ENCODE peak calls at places on chromosome X, in seven cellular contexts. One of them, this sample, is unnamed.

GRCh38 chrX:151505796-151506195 is 57.7 kb upstream of the PASD1 start:
- DNase-seq in HepG2: peak; percentile 3
- DNase-seq in CD8-positive, alpha-beta T cell: no peak
- DNase-seq in HFFc6: no peak
- DNase-seq in omental fat pad: no peak
- DNase-seq in fibroblast of the aortic adventitia: peak; percentile 8
- DNase-seq in fibroblast of mammary gland: peak; percentile 11
- DNase-seq in this sample: no peak

GRCh38 chrX:110755061-110755460 is 40.6 kb downstream of the CHRDL1 start:
- DNase-seq in HepG2: no peak
- DNase-seq in CD8-positive, alpha-beta T cell: no peak
- DNase-seq in HFFc6: peak; percentile 46
- DNase-seq in omental fat pad: no peak
- DNase-seq in fibroblast of the aortic adventitia: peak; percentile 20
- DNase-seq in fibroblast of mammary gland: peak; percentile 83
- DNase-seq in this sample: no peak

GRCh38 chrX:56733459-56734046 is 4.5 kb downstream of the NBDY start:
- DNase-seq in HepG2: peak; percentile 17
- DNase-seq in CD8-positive, alpha-beta T cell: peak; percentile 58
- DNase-seq in HFFc6: peak; percentile 34
- DNase-seq in omental fat pad: peak; percentile 68
- DNase-seq in fibroblast of the aortic adventitia: peak; percentile 60
- DNase-seq in fibroblast of mammary gland: peak; percentile 51
- DNase-seq in this sample: peak; percentile 58

GRCh38 chrX:98956014-98956413 is 1454.1 kb downstream of the PCDH19 start:
- DNase-seq in HepG2: no peak
- DNase-seq in CD8-positive, alpha-beta T cell: no peak
- DNase-seq in HFFc6: no peak
- DNase-seq in omental fat pad: no peak
- DNase-seq in fibroblast of the aortic adventitia: no peak
- DNase-seq in fibroblast of mammary gland: no peak
- DNase-seq in this sample: no peak

GRCh38 chrX:139020793-139021192 is 309.3 kb upstream of the FGF13 start:
- DNase-seq in HepG2: no peak
- DNase-seq in CD8-positive, alpha-beta T cell: no peak
- DNase-seq in HFFc6: no peak
- DNase-seq in omental fat pad: no peak
- DNase-seq in fibroblast of the aortic adventitia: peak; percentile 44
- DNase-seq in fibroblast of mammary gland: no peak
- DNase-seq in this sample: no peak

GRCh38 chrX:40866878-40867277 is 131.5 kb upstream of the MED14 start:
- DNase-seq in HepG2: no peak
- DNase-seq in CD8-positive, alpha-beta T cell: no peak
- DNase-seq in HFFc6: peak; percentile 12
- DNase-seq in omental fat pad: no peak
- DNase-seq in fibroblast of the aortic adventitia: peak; percentile 63
- DNase-seq in fibroblast of mammary gland: no peak
- DNase-seq in this sample: no peak

GRCh38 chrX:24364326-24364725 is 3.9 kb downstream of the SUPT20HL1 start:
- DNase-seq in HepG2: no peak
- DNase-seq in CD8-positive, alpha-beta T cell: no peak
- DNase-seq in HFFc6: no peak
- DNase-seq in omental fat pad: no peak
- DNase-seq in fibroblast of the aortic adventitia: no peak
- DNase-seq in fibroblast of mammary gland: no peak
- DNase-seq in this sample: no peak

GRCh38 chrX:35406386-35406785 is 391.8 kb upstream of the MAGEB16 start:
- DNase-seq in HepG2: no peak
- DNase-seq in CD8-positive, alpha-beta T cell: no peak
- DNase-seq in HFFc6: no peak
- DNase-seq in omental fat pad: no peak
- DNase-seq in fibroblast of the aortic adventitia: no peak
- DNase-seq in fibroblast of mammary gland: no peak
- DNase-seq in this sample: no peak

GRCh38 chrX:115571712-115572111 is 10.7 kb downstream of the PLS3 start:
- DNase-seq in HepG2: no peak
- DNase-seq in CD8-positive, alpha-beta T cell: no peak
- DNase-seq in HFFc6: no peak
- DNase-seq in omental fat pad: no peak
- DNase-seq in fibroblast of the aortic adventitia: no peak
- DNase-seq in fibroblast of mammary gland: no peak
- DNase-seq in this sample: no peak

GRCh38 chrX:70433848-70434351 is 10.7 kb upstream of the DLG3 start:
- DNase-seq in HepG2: peak; percentile 54
- DNase-seq in CD8-positive, alpha-beta T cell: peak; percentile 72
- DNase-seq in HFFc6: peak; percentile 27
- DNase-seq in omental fat pad: peak; percentile 42
- DNase-seq in fibroblast of the aortic adventitia: peak; percentile 37
- DNase-seq in fibroblast of mammary gland: peak; percentile 36
- DNase-seq in this sample: peak; percentile 82

GRCh38 chrX:2600564-2600963 is 90.5 kb upstream of the CD99 start:
- DNase-seq in HepG2: no peak
- DNase-seq in CD8-positive, alpha-beta T cell: no peak
- DNase-seq in HFFc6: no peak
- DNase-seq in omental fat pad: no peak
- DNase-seq in fibroblast of the aortic adventitia: no peak
- DNase-seq in fibroblast of mammary gland: no peak
- DNase-seq in this sample: no peak

GRCh38 chrX:130994671-130995070 is 63.5 kb upstream of the ARHGAP36 start:
- DNase-seq in HepG2: no peak
- DNase-seq in CD8-positive, alpha-beta T cell: no peak
- DNase-seq in HFFc6: no peak
- DNase-seq in omental fat pad: no peak
- DNase-seq in fibroblast of the aortic adventitia: peak; percentile 18
- DNase-seq in fibroblast of mammary gland: peak; percentile 23
- DNase-seq in this sample: no peak

GRCh38 chrX:33205321-33205720 is 6.0 kb downstream of the DMD start:
- DNase-seq in HepG2: no peak
- DNase-seq in CD8-positive, alpha-beta T cell: no peak
- DNase-seq in HFFc6: no peak
- DNase-seq in omental fat pad: no peak
- DNase-seq in fibroblast of the aortic adventitia: no peak
- DNase-seq in fibroblast of mammary gland: no peak
- DNase-seq in this sample: no peak

GRCh38 chrX:14051416-14051815 is 21.7 kb upstream of the GEMIN8 start:
- DNase-seq in HepG2: no peak
- DNase-seq in CD8-positive, alpha-beta T cell: no peak
- DNase-seq in HFFc6: no peak
- DNase-seq in omental fat pad: no peak
- DNase-seq in fibroblast of the aortic adventitia: no peak
- DNase-seq in fibroblast of mammary gland: peak; percentile 14
- DNase-seq in this sample: no peak

GRCh38 chrX:70289793-70290770 is at the start of the genes KIF4A and PDZD11:
- DNase-seq in HepG2: peak; percentile 72
- DNase-seq in CD8-positive, alpha-beta T cell: peak; percentile 73
- DNase-seq in HFFc6: peak; percentile 78
- DNase-seq in omental fat pad: peak; percentile 34
- DNase-seq in fibroblast of the aortic adventitia: peak; percentile 72
- DNase-seq in fibroblast of mammary gland: peak; percentile 78
- DNase-seq in this sample: peak; percentile 62

GRCh38 chrX:155246748-155247147 is 17.5 kb downstream of the RAB39B start:
- DNase-seq in HepG2: no peak
- DNase-seq in CD8-positive, alpha-beta T cell: no peak
- DNase-seq in HFFc6: no peak
- DNase-seq in omental fat pad: no peak
- DNase-seq in fibroblast of the aortic adventitia: no peak
- DNase-seq in fibroblast of mammary gland: peak; percentile 2
- DNase-seq in this sample: no peak

GRCh38 chrX:38519651-38520050 is 41.7 kb upstream of the TSPAN7 start:
- DNase-seq in HepG2: peak; percentile 0
- DNase-seq in CD8-positive, alpha-beta T cell: no peak
- DNase-seq in HFFc6: no peak
- DNase-seq in omental fat pad: no peak
- DNase-seq in fibroblast of the aortic adventitia: no peak
- DNase-seq in fibroblast of mammary gland: no peak
- DNase-seq in this sample: no peak

GRCh38 chrX:10012776-10013175 is 45.6 kb downstream of the CLDN34 start:
- DNase-seq in HepG2: no peak
- DNase-seq in CD8-positive, alpha-beta T cell: no peak
- DNase-seq in HFFc6: no peak
- DNase-seq in omental fat pad: no peak
- DNase-seq in fibroblast of the aortic adventitia: no peak
- DNase-seq in fibroblast of mammary gland: no peak
- DNase-seq in this sample: no peak

GRCh38 chrX:133440081-133440796 is 24.9 kb upstream of the GPC4 start:
- DNase-seq in HepG2: no peak
- DNase-seq in CD8-positive, alpha-beta T cell: no peak
- DNase-seq in HFFc6: no peak
- DNase-seq in omental fat pad: no peak
- DNase-seq in fibroblast of the aortic adventitia: no peak
- DNase-seq in fibroblast of mammary gland: no peak
- DNase-seq in this sample: no peak

GRCh38 chrX:24025741-24026402 is 1.1 kb downstream of the KLHL15 start:
- DNase-seq in HepG2: no peak
- DNase-seq in CD8-positive, alpha-beta T cell: no peak
- DNase-seq in HFFc6: peak; percentile 47
- DNase-seq in omental fat pad: no peak
- DNase-seq in fibroblast of the aortic adventitia: peak; percentile 86
- DNase-seq in fibroblast of mammary gland: peak; percentile 87
- DNase-seq in this sample: peak; percentile 19

GRCh38 chrX:46446727-46447378 is 98.4 kb downstream of the ZNF674 start:
- DNase-seq in HepG2: peak; percentile 82
- DNase-seq in CD8-positive, alpha-beta T cell: peak; percentile 81
- DNase-seq in HFFc6: peak; percentile 50
- DNase-seq in omental fat pad: peak; percentile 47
- DNase-seq in fibroblast of the aortic adventitia: peak; percentile 64
- DNase-seq in fibroblast of mammary gland: peak; percentile 76
- DNase-seq in this sample: peak; percentile 92

GRCh38 chrX:49029876-49030275 is 13.3 kb downstream of the TFE3 start:
- DNase-seq in HepG2: no peak
- DNase-seq in CD8-positive, alpha-beta T cell: no peak
- DNase-seq in HFFc6: no peak
- DNase-seq in omental fat pad: no peak
- DNase-seq in fibroblast of the aortic adventitia: no peak
- DNase-seq in fibroblast of mammary gland: no peak
- DNase-seq in this sample: no peak

GRCh38 chrX:40049084-40049641 is 48.6 kb downstream of the BCOR start:
- DNase-seq in HepG2: no peak
- DNase-seq in CD8-positive, alpha-beta T cell: no peak
- DNase-seq in HFFc6: no peak
- DNase-seq in omental fat pad: no peak
- DNase-seq in fibroblast of the aortic adventitia: no peak
- DNase-seq in fibroblast of mammary gland: no peak
- DNase-seq in this sample: no peak

GRCh38 chrX:30654989-30655607 is 1.9 kb downstream of the GK start:
- DNase-seq in HepG2: no peak
- DNase-seq in CD8-positive, alpha-beta T cell: no peak
- DNase-seq in HFFc6: no peak
- DNase-seq in omental fat pad: no peak
- DNase-seq in fibroblast of the aortic adventitia: peak; percentile 13
- DNase-seq in fibroblast of mammary gland: peak; percentile 51
- DNase-seq in this sample: no peak

GRCh38 chrX:22952011-22952410 is 47.7 kb upstream of the DDX53 start:
- DNase-seq in HepG2: no peak
- DNase-seq in CD8-positive, alpha-beta T cell: no peak
- DNase-seq in HFFc6: no peak
- DNase-seq in omental fat pad: no peak
- DNase-seq in fibroblast of the aortic adventitia: peak; percentile 41
- DNase-seq in fibroblast of mammary gland: peak; percentile 44
- DNase-seq in this sample: no peak

GRCh38 chrX:72477787-72478186 is 94.9 kb downstream of the HDAC8 start:
- DNase-seq in HepG2: no peak
- DNase-seq in CD8-positive, alpha-beta T cell: no peak
- DNase-seq in HFFc6: no peak
- DNase-seq in omental fat pad: no peak
- DNase-seq in fibroblast of the aortic adventitia: no peak
- DNase-seq in fibroblast of mammary gland: peak; percentile 47
- DNase-seq in this sample: no peak

GRCh38 chrX:38806054-38806389 is 4.8 kb downstream of the MID1IP1 start:
- DNase-seq in HepG2: no peak
- DNase-seq in CD8-positive, alpha-beta T cell: no peak
- DNase-seq in HFFc6: no peak
- DNase-seq in omental fat pad: no peak
- DNase-seq in fibroblast of the aortic adventitia: no peak
- DNase-seq in fibroblast of mammary gland: no peak
- DNase-seq in this sample: peak; percentile 39

GRCh38 chrX:110924871-110925270 is 129.3 kb upstream of the CHRDL1 start:
- DNase-seq in HepG2: no peak
- DNase-seq in CD8-positive, alpha-beta T cell: no peak
- DNase-seq in HFFc6: no peak
- DNase-seq in omental fat pad: no peak
- DNase-seq in fibroblast of the aortic adventitia: peak; percentile 29
- DNase-seq in fibroblast of mammary gland: peak; percentile 43
- DNase-seq in this sample: no peak

GRCh38 chrX:140697618-140698017 is 11.9 kb upstream of the LINC00632 start:
- DNase-seq in HepG2: no peak
- DNase-seq in CD8-positive, alpha-beta T cell: no peak
- DNase-seq in HFFc6: no peak
- DNase-seq in omental fat pad: no peak
- DNase-seq in fibroblast of the aortic adventitia: no peak
- DNase-seq in fibroblast of mammary gland: no peak
- DNase-seq in this sample: no peak
- TF ChIP-seq CTCF in HepG2: no peak
- TF ChIP-seq CTCF in CD8-positive, alpha-beta T cell: no peak
- TF ChIP-seq CTCF in HFFc6: peak; percentile 28
- TF ChIP-seq CTCF in omental fat pad: no peak
- TF ChIP-seq CTCF in fibroblast of the aortic adventitia: no peak
- TF ChIP-seq CTCF in fibroblast of mammary gland: no peak
- TF ChIP-seq CTCF in this sample: no peak

GRCh38 chrX:120664081-120664480 is 34.2 kb upstream of the C1GALT1C1 start:
- DNase-seq in HepG2: peak; percentile 7
- DNase-seq in CD8-positive, alpha-beta T cell: no peak
- DNase-seq in HFFc6: no peak
- DNase-seq in omental fat pad: no peak
- DNase-seq in fibroblast of the aortic adventitia: peak; percentile 39
- DNase-seq in fibroblast of mammary gland: peak; percentile 53
- DNase-seq in this sample: no peak
- TF ChIP-seq CTCF in HepG2: peak; percentile 27
- TF ChIP-seq CTCF in CD8-positive, alpha-beta T cell: peak; percentile 34
- TF ChIP-seq CTCF in HFFc6: peak; percentile 70
- TF ChIP-seq CTCF in omental fat pad: no peak
- TF ChIP-seq CTCF in fibroblast of the aortic adventitia: peak; percentile 24
- TF ChIP-seq CTCF in fibroblast of mammary gland: peak; percentile 24
- TF ChIP-seq CTCF in this sample: peak; percentile 7

GRCh38 chrX:53244610-53245009 is 19.6 kb upstream of the KDM5C start:
- DNase-seq in HepG2: no peak
- DNase-seq in CD8-positive, alpha-beta T cell: no peak
- DNase-seq in HFFc6: no peak
- DNase-seq in omental fat pad: no peak
- DNase-seq in fibroblast of the aortic adventitia: no peak
- DNase-seq in fibroblast of mammary gland: no peak
- DNase-seq in this sample: no peak
- TF ChIP-seq CTCF in HepG2: no peak
- TF ChIP-seq CTCF in CD8-positive, alpha-beta T cell: peak; percentile 36
- TF ChIP-seq CTCF in HFFc6: peak; percentile 69
- TF ChIP-seq CTCF in omental fat pad: no peak
- TF ChIP-seq CTCF in fibroblast of the aortic adventitia: peak; percentile 37
- TF ChIP-seq CTCF in fibroblast of mammary gland: peak; percentile 51
- TF ChIP-seq CTCF in this sample: no peak

GRCh38 chrX:36683507-36683906 is 324.7 kb upstream of the FAM47C start:
- DNase-seq in HepG2: no peak
- DNase-seq in CD8-positive, alpha-beta T cell: no peak
- DNase-seq in HFFc6: no peak
- DNase-seq in omental fat pad: no peak
- DNase-seq in fibroblast of the aortic adventitia: no peak
- DNase-seq in fibroblast of mammary gland: no peak
- DNase-seq in this sample: no peak

DNA sequence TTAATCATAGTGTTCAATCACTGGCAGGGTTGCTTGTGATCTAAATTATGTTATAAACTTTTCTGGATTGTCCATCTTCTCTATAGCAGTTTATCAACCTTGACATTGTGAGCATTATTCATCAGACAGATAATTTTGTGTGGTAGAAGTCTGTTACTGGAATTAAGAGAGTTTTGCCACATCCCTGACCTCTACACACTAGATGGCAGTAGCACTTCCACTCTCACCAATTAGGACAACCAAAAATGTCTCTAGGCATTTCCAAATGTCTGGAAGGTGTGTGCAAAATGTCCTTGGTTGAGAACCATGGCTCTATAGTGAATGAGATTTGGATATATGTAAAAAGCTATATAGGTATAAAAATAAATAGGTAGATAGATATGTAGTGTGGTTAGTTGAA is 324.1 kb upstream of the FAM47C start:
- DNase-seq in HepG2: no peak
- DNase-seq in CD8-positive, alpha-beta T cell: no peak
- DNase-seq in HFFc6: no peak
- DNase-seq in omental fat pad: no peak
- DNase-seq in fibroblast of the aortic adventitia: no peak
- DNase-seq in fibroblast of mammary gland: no peak
- DNase-seq in this sample: no peak
- TF ChIP-seq CTCF in HepG2: no peak
- TF ChIP-seq CTCF in CD8-positive, alpha-beta T cell: no peak
- TF ChIP-seq CTCF in HFFc6: no peak
- TF ChIP-seq CTCF in omental fat pad: no peak
- TF ChIP-seq CTCF in fibroblast of the aortic adventitia: no peak
- TF ChIP-seq CTCF in fibroblast of mammary gland: no peak
- TF ChIP-seq CTCF in this sample: no peak

This sample was measured in tibial artery.